ENCODE peak calls at places on chromosomes 2 and 18, in four cellular contexts. One of them, this sample, is unnamed.
A peak's percentile ranks its signal among the peaks of the same experiment; 100 is the strongest.

GRCh38 chr18:581106-581505 is 926 bp downstream of the CETN1 start:
- DNase-seq in K562: no peak
- DNase-seq in HepG2: no peak
- DNase-seq in GM12878: no peak
- DNase-seq in this sample: no peak

GRCh38 chr2:60548844-60549243 is 4.6 kb downstream of the BCL11A start:
- DNase-seq in K562: no peak
- DNase-seq in HepG2: no peak
- DNase-seq in GM12878: no peak
- DNase-seq in this sample: no peak

GRCh38 chr2:156765450-156765849 is 329.3 kb downstream of the GPD2 start:
- DNase-seq in K562: no peak
- DNase-seq in HepG2: no peak
- DNase-seq in GM12878: no peak
- DNase-seq in this sample: no peak

GRCh38 chr2:199019898-199020507 is 437.7 kb downstream of the SATB2 start:
- DNase-seq in K562: peak; percentile 8
- DNase-seq in HepG2: peak; percentile 13
- DNase-seq in GM12878: no peak
- DNase-seq in this sample: no peak

GRCh38 chr2:216694826-216695217 is 527 bp downstream of the IGFBP5 start:
- DNase-seq in K562: no peak
- DNase-seq in HepG2: no peak
- DNase-seq in GM12878: no peak
- DNase-seq in this sample: no peak

GRCh38 chr2:128260239-128261138 is 58.2 kb downstream of the HS6ST1 start:
- DNase-seq in K562: no peak
- DNase-seq in HepG2: peak; percentile 86
- DNase-seq in GM12878: no peak
- DNase-seq in this sample: peak; percentile 58

GRCh38 chr18:45730832-45731545 is 7.0 kb downstream of the SLC14A1 start:
- DNase-seq in K562: no peak
- DNase-seq in HepG2: no peak
- DNase-seq in GM12878: no peak
- DNase-seq in this sample: no peak

GRCh38 chr18:29004921-29005320 is 828.0 kb upstream of the CDH2 start:
- DNase-seq in K562: no peak
- DNase-seq in HepG2: no peak
- DNase-seq in GM12878: no peak
- DNase-seq in this sample: no peak

GRCh38 chr2:159797468-159798375 is at the start of gene CD302:
- DNase-seq in K562: peak; percentile 38
- DNase-seq in HepG2: peak; percentile 68
- DNase-seq in GM12878: no peak
- DNase-seq in this sample: peak; percentile 71

GRCh38 chr2:120390381-120391055 is 44.6 kb downstream of the INHBB start:
- DNase-seq in K562: no peak
- DNase-seq in HepG2: no peak
- DNase-seq in GM12878: no peak
- DNase-seq in this sample: no peak

GRCh38 chr2:142415461-142415860 is 284.6 kb upstream of the LRP1B start:
- DNase-seq in K562: no peak
- DNase-seq in HepG2: peak; percentile 70
- DNase-seq in GM12878: no peak
- DNase-seq in this sample: no peak

GRCh38 chr2:241261628-241262027 is 53.8 kb downstream of the HDLBP start:
- DNase-seq in K562: no peak
- DNase-seq in HepG2: no peak
- DNase-seq in GM12878: no peak
- DNase-seq in this sample: no peak

GRCh38 chr2:62305421-62306176 is 109.7 kb downstream of the B3GNT2 start:
- DNase-seq in K562: no peak
- DNase-seq in HepG2: no peak
- DNase-seq in GM12878: peak; percentile 69
- DNase-seq in this sample: no peak

GRCh38 chr2:113278073-113278811 is 479 bp downstream of the PAX8 start:
- DNase-seq in K562: no peak
- DNase-seq in HepG2: no peak
- DNase-seq in GM12878: no peak
- DNase-seq in this sample: peak; percentile 62

GRCh38 chr2:62524293-62524941 is 18.4 kb upstream of the TMEM17 start:
- DNase-seq in K562: no peak
- DNase-seq in HepG2: no peak
- DNase-seq in GM12878: no peak
- DNase-seq in this sample: no peak

GRCh38 chr2:208619993-208620392 is 213.4 kb downstream of the PTH2R start:
- DNase-seq in K562: no peak
- DNase-seq in HepG2: no peak
- DNase-seq in GM12878: no peak
- DNase-seq in this sample: no peak

GRCh38 chr2:167127135-167127534 is 238.9 kb downstream of the XIRP2 start:
- DNase-seq in K562: no peak
- DNase-seq in HepG2: peak; percentile 33
- DNase-seq in GM12878: no peak
- DNase-seq in this sample: no peak

GRCh38 chr2:190698895-190699294 is 50.0 kb downstream of the NAB1 start:
- DNase-seq in K562: no peak
- DNase-seq in HepG2: peak; percentile 14
- DNase-seq in GM12878: no peak
- DNase-seq in this sample: no peak

GRCh38 chr2:16613475-16613874 is 52.2 kb downstream of the CYRIA start:
- DNase-seq in K562: peak; percentile 21
- DNase-seq in HepG2: peak; percentile 20
- DNase-seq in GM12878: no peak
- DNase-seq in this sample: no peak

GRCh38 chr18:57881818-57882413 is 78.8 kb upstream of the ATP8B1 start:
- DNase-seq in K562: peak; percentile 33
- DNase-seq in HepG2: peak; percentile 75
- DNase-seq in GM12878: peak; percentile 32
- DNase-seq in this sample: no peak

DNA sequence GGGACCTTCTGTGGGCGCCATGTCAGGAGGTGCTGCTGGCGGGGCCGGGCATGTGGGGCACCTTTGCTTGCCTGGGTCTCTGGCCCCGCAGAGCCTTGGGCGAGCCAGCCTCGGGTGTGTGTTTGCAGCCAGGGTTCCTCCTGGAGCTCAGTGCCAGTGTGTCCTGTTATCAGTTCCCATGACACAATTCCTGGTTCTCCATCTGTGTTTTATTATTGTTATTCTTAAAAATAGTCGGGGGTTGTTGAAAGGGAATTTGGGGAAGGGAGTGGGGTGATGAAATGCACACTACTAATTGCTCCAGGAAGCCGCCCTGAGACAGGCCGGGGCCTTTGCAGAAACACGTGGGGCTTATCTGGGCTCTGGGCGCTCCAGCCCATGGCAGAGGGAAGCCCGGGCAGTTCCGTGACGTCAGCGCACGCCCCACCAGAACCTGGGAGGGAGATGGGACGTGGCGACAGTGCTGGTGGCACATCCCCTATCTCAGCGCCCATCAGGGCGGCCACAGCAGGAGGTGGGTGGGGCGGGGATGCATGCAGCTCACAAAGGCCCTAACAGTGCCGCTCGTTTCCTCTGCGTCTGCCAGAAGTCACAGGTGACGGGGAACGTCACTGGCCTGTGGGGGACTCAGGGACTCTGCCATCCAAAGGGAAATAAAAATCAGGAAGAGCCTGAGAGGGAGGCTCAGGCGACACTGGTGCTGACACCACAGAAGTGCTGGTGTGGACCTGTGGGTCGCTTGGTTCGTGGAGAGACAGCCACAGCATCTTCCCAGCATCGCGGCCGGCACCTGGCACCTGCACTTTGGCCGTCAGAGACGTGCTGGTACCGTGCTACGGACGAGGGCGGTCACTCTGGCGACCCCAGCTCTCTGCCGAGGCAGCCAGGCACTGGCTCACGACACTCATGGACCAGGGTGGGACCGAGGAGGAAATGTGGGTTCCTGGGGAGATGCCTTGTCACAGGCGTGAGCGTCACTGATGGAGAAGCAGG is 131.0 kb downstream of the NFATC1 start:
- DNase-seq in K562: peak; percentile 20
- DNase-seq in HepG2: no peak
- DNase-seq in GM12878: no peak
- DNase-seq in this sample: no peak
- TF ChIP-seq CBX5 in K562: no peak
- TF ChIP-seq CBX5 in HepG2: no peak
- TF ChIP-seq CBX5 in GM12878: no peak
- TF ChIP-seq CBX5 in this sample: no peak

GRCh38 chr2:239459581-239459980 is 58.8 kb upstream of the HDAC4 start:
- DNase-seq in K562: no peak
- DNase-seq in HepG2: no peak
- DNase-seq in GM12878: no peak
- DNase-seq in this sample: peak; percentile 11
- TF ChIP-seq CBX5 in K562: no peak
- TF ChIP-seq CBX5 in HepG2: no peak
- TF ChIP-seq CBX5 in GM12878: no peak
- TF ChIP-seq CBX5 in this sample: no peak

DNA sequence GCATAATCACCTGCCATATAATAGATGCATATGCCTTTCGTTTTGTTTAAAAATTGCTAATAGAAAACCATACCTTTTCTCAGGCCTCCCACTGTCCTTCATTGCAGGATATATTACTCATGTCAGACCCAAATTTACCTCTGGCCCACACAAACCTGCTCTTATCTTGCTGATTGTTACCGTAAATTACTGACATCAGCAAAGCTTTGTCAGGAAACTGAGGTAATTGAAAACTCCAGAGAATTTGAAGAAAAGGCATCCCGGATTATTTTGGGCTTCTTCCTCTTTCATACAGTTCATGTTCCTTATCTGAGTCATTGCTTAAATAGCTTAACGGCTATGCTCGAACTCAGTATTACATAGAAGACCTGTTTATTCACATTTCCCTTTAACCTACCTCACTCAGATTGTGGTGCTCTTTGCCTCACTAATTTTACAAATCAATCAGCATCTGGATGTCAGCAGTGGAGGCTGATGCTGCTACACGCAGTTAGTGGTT is 145.7 kb downstream of the ZEB2 start:
- DNase-seq in K562: no peak
- DNase-seq in HepG2: no peak
- DNase-seq in GM12878: peak; percentile 43
- DNase-seq in this sample: no peak
- TF ChIP-seq CBX5 in K562: no peak
- TF ChIP-seq CBX5 in HepG2: no peak
- TF ChIP-seq CBX5 in GM12878: no peak
- TF ChIP-seq CBX5 in this sample: no peak

GRCh38 chr2:45890094-45890646 is 238.7 kb downstream of the PRKCE start:
- DNase-seq in K562: no peak
- DNase-seq in HepG2: no peak
- DNase-seq in GM12878: no peak
- DNase-seq in this sample: no peak
- TF ChIP-seq CBX5 in K562: no peak
- TF ChIP-seq CBX5 in HepG2: no peak
- TF ChIP-seq CBX5 in GM12878: peak; percentile 15
- TF ChIP-seq CBX5 in this sample: no peak

DNA sequence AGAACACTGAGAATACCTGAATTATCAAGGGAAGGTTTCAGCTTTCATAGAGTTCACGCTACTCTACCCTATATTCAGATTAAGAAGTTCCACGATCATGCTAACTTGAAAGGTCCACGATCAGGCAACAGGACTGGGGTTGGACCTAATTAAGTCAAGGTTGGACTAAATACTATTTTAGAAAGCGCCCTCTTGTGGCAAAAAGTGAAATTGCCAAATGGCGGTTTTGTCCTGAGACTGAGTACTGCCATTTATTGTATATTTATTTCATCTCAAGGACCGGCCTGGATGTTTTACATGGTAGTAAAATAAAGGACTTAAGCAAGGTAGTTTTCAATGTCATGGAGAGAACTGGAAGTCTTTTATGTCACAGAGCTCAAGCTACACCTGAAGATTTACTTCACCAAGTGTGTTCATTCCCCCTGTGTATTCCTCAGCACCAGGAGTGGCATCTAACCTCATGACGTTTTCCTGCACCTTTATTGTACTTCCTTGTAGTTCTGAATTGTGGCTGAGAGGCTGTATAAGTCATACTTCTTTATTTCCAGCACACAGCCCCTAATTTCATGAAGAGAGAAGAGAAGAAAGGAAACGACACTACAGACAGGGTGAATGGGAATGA is 56.8 kb downstream of the SRD5A2 start:
- DNase-seq in K562: peak; percentile 37
- DNase-seq in HepG2: peak; percentile 56
- DNase-seq in GM12878: no peak
- DNase-seq in this sample: no peak
- TF ChIP-seq CBX5 in K562: no peak
- TF ChIP-seq CBX5 in HepG2: no peak
- TF ChIP-seq CBX5 in GM12878: no peak
- TF ChIP-seq CBX5 in this sample: no peak

GRCh38 chr18:61579581-61579980 is 246.4 kb downstream of the CDH20 start:
- DNase-seq in K562: no peak
- DNase-seq in HepG2: no peak
- DNase-seq in GM12878: no peak
- DNase-seq in this sample: no peak
- TF ChIP-seq CBX5 in K562: no peak
- TF ChIP-seq CBX5 in HepG2: no peak
- TF ChIP-seq CBX5 in GM12878: no peak
- TF ChIP-seq CBX5 in this sample: no peak

DNA sequence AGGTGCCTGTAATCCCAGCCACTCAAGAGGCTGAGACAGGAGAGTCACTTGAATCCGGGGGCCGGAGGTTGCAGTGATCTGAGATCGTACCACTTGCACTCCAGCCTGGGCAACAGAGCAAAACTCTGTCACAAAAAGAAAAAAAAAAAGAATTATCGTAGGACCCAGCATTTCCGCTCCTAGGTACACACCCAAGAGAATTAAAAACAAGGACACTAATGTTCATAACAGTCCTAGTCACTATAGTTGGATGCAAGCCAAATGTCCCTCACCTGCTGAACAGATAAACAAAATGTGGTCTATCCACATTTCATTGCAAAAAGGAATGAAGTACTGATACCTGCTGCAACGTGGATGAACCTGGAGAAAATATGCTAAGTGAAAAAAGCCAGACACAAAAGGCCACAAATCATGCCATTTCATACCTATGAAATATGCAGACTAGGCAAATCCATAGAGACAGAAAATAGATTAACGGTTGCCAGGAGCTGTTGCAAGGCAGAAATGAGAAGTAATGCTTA is 21.2 kb downstream of the ADRA2B start:
- DNase-seq in K562: no peak
- DNase-seq in HepG2: no peak
- DNase-seq in GM12878: no peak
- DNase-seq in this sample: no peak
- TF ChIP-seq CBX5 in K562: no peak
- TF ChIP-seq CBX5 in HepG2: no peak
- TF ChIP-seq CBX5 in GM12878: no peak
- TF ChIP-seq CBX5 in this sample: no peak

GRCh38 chr18:21298351-21298750 is 56.3 kb downstream of the GREB1L start:
- DNase-seq in K562: no peak
- DNase-seq in HepG2: no peak
- DNase-seq in GM12878: no peak
- DNase-seq in this sample: no peak
- TF ChIP-seq CBX5 in K562: no peak
- TF ChIP-seq CBX5 in HepG2: no peak
- TF ChIP-seq CBX5 in GM12878: no peak
- TF ChIP-seq CBX5 in this sample: no peak

DNA sequence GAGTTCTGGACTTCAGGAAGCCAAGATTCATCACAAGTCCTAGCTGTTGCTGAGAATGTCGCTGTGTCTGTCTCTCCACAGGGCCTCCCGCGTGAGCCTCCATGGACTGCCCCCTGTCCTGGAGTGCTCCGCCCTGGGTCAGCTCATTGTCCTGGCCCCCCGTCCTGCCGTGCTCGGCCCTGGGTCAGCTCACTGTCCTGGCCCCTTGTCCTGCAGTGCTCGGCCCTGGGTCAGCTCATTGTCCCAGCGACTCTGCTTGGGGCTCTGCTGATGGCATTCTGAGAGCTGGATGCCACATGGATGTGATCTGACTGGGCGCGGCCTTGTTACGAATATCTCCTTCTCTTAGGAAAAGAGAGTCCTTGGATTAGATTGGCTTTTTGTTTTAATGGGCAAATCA is 78.5 kb downstream of the EIPR1 start:
- DNase-seq in K562: no peak
- DNase-seq in HepG2: no peak
- DNase-seq in GM12878: no peak
- DNase-seq in this sample: no peak
- TF ChIP-seq CBX5 in K562: no peak
- TF ChIP-seq CBX5 in HepG2: no peak
- TF ChIP-seq CBX5 in GM12878: no peak
- TF ChIP-seq CBX5 in this sample: no peak